ENCODE peak calls at places on chromosomes 5 and 9, in six cellular contexts. Y is gastrocnemius medialis, G is AG10803, N is MM.1S, W is astrocyte, L is A549. I is an unnamed sample.

GRCh38 chr9:113998114-113998513 is 80.0 kb downstream of the AMBP start:
- DNase-seq in G (no peak), L (no peak), W (no peak), Y (no peak), N (no peak), I (no peak)

GRCh38 chr5:158590936-158591863 is 508.5 kb downstream of the EBF1 start:
- DNase-seq in Y (no peak), N (no peak), W (peak), G (peak), L (no peak), I (no peak)

GRCh38 chr5:135110941-135111596 is 77.0 kb upstream of the PITX1 start:
- DNase-seq in L (no peak), W (no peak), N (no peak), G (no peak), Y (peak), I (no peak)

GRCh38 chr9:119003882-119004617 is 365.2 kb downstream of the BRINP1 start:
- DNase-seq in N (no peak), L (no peak), G (peak), Y (no peak), W (peak), I (peak)

GRCh38 chr9:105246656-105247162 is 2.3 kb downstream of the SLC44A1 start:
- DNase-seq in G (no peak), W (no peak), N (peak), Y (no peak), L (no peak), I (no peak)

GRCh38 chr5:142667808-142668207 is 18.1 kb downstream of the FGF1 start:
- DNase-seq in W (no peak), N (no peak), G (no peak), L (no peak), Y (no peak), I (no peak)

GRCh38 chr5:36459191-36460135 is 146.9 kb upstream of the SLC1A3 start:
- DNase-seq in Y (no peak), L (no peak), N (peak), W (no peak), G (no peak), I (no peak)

GRCh38 chr9:77731930-77732329 is 83.8 kb upstream of the GNA14 start:
- DNase-seq in Y (peak), W (no peak), N (no peak), L (no peak), G (no peak), I (no peak)

GRCh38 chr9:72324974-72325373 is 40.0 kb downstream of the ZFAND5 start:
- DNase-seq in L (no peak), N (no peak), G (no peak), W (no peak), Y (no peak), I (no peak)

GRCh38 chr5:173456751-173457171 is 128.5 kb upstream of the STC2 start:
- DNase-seq in W (peak), N (no peak), Y (no peak), L (no peak), G (no peak), I (no peak)

GRCh38 chr5:118557103-118557805 is 431.1 kb downstream of the DTWD2 start:
- DNase-seq in N (no peak), G (peak), Y (no peak), L (no peak), W (no peak), I (no peak)

GRCh38 chr9:71253021-71253420 is 131.6 kb upstream of the TRPM3 start:
- DNase-seq in W (no peak), Y (no peak), L (no peak), N (no peak), G (peak), I (no peak)

GRCh38 chr9:115262477-115262876 is 144.5 kb upstream of the TNC start:
- DNase-seq in L (peak), W (peak), Y (no peak), G (peak), N (peak), I (peak)

GRCh38 chr5:127089206-127089605 is 15.9 kb upstream of the C5orf63 start:
- DNase-seq in W (peak), N (no peak), L (no peak), Y (no peak), G (peak), I (no peak)

GRCh38 chr9:2014148-2014547 is 999 bp upstream of the SMARCA2 start:
- DNase-seq in W (no peak), G (no peak), N (no peak), Y (no peak), L (no peak), I (no peak)

GRCh38 chr5:120457839-120458507 is 6.1 kb upstream of the PRR16 start:
- DNase-seq in N (peak), L (no peak), G (peak), Y (peak), W (peak), I (peak)

GRCh38 chr5:43485406-43485805 is 1.7 kb upstream of the TMEM267 start:
- DNase-seq in Y (no peak), L (no peak), W (no peak), N (no peak), G (no peak), I (no peak)

GRCh38 chr9:38038307-38039089 is 30.5 kb downstream of the SHB start:
- DNase-seq in Y (no peak), W (no peak), G (no peak), L (no peak), N (no peak), I (no peak)

GRCh38 chr5:96142786-96143434 is 181.3 kb upstream of the ELL2 start:
- DNase-seq in N (no peak), W (peak), G (peak), Y (no peak), L (no peak), I (no peak)

GRCh38 chr5:32710859-32711692 is at the start of gene NPR3:
- DNase-seq in W (no peak), N (no peak), L (peak), Y (no peak), G (peak), I (no peak)

GRCh38 chr9:34982352-34982751 is 7.2 kb upstream of the DNAJB5 start:
- DNase-seq in W (no peak), Y (no peak), N (no peak), G (no peak), L (no peak), I (no peak)

GRCh38 chr5:140295414-140295813 is 7.5 kb downstream of the PFDN1 start:
- DNase-seq in N (peak), L (no peak), W (peak), Y (peak), G (peak), I (peak)

GRCh38 chr5:175195698-175196656 is 248.0 kb downstream of the DRD1 start:
- DNase-seq in Y (no peak), W (peak), L (peak), G (peak), N (no peak), I (peak)

GRCh38 chr9:9790216-9790872 is 822.5 kb downstream of the PTPRD start:
- DNase-seq in W (no peak), Y (no peak), L (no peak), N (peak), G (no peak), I (peak)

GRCh38 chr9:69173891-69174644 is at the start of gene TJP2:
- DNase-seq in G (peak), L (no peak), N (peak), W (peak), Y (peak), I (no peak)

GRCh38 chr5:147485046-147485445 is 24.8 kb downstream of the DPYSL3 start:
- DNase-seq in G (peak), Y (no peak), L (no peak), W (peak), N (no peak), I (no peak)

GRCh38 chr9:98074119-98074990 is 17.8 kb downstream of the NANS start:
- DNase-seq in W (no peak), N (peak), Y (peak), L (peak), G (peak), I (no peak)

GRCh38 chr5:131671994-131672655 is 37.1 kb upstream of the RAPGEF6 start:
- DNase-seq in N (no peak), L (no peak), W (peak), G (peak), Y (peak), I (no peak)

GRCh38 chr5:92513067-92513466 is 1068.0 kb downstream of the NR2F1-AS1 start:
- DNase-seq in Y (no peak), L (no peak), G (no peak), W (no peak), N (no peak), I (no peak)

GRCh38 chr5:95841914-95842812 is 19.6 kb upstream of the GLRX start:
- DNase-seq in N (no peak), L (no peak), W (no peak), Y (peak), G (peak), I (no peak)

GRCh38 chr5:99320461-99320860 is 391.7 kb upstream of the CHD1 start:
- DNase-seq in W (no peak), Y (no peak), G (no peak), N (peak), L (no peak), I (no peak)

GRCh38 chr5:52531105-52531504 is 256.6 kb upstream of the ITGA1 start:
- DNase-seq in Y (no peak), W (no peak), L (no peak), N (no peak), G (no peak), I (no peak)

GRCh38 chr5:135993248-135993893 is 35.4 kb upstream of the TGFBI start:
- DNase-seq in N (no peak), L (no peak), Y (no peak), G (peak), W (peak), I (no peak)

GRCh38 chr9:122463828-122464632 is 13.7 kb downstream of the OR1J1 start:
- DNase-seq in G (no peak), L (no peak), N (peak), Y (no peak), W (no peak), I (no peak)

GRCh38 chr5:96785719-96786118 is 22.0 kb downstream of the ERAP1 start:
- DNase-seq in G (no peak), Y (no peak), N (no peak), W (no peak), L (no peak), I (no peak)

GRCh38 chr9:85401998-85402397 is 339.8 kb downstream of the AGTPBP1 start:
- DNase-seq in N (no peak), G (peak), Y (no peak), W (peak), L (no peak), I (no peak)
- TF ChIP-seq CTCF in N (no peak), G (no peak), Y (no peak), W (no peak), L (no peak), I (no peak)

DNA sequence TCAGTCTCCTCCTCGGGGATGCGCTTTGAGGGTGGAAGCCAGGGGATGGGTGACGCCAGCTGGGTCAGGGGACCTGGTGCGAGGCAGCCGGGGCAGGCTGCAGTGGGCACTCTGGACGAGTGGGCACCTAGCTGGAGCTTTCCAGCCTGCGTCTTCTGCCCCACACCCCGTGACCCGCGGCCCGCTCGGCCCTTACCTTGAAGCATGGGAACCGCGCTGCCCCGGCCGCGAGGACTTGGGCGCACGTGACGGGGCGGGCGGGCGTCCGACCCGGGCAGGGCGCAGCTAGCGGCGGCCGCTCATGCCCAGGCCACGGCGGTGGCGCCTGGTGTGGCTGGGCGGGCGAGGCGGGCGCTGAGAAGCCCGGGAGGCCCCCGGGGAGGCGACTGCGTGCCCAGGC is 308 bp downstream of the FAM163B start:
- DNase-seq in Y (no peak), G (no peak), W (no peak), L (no peak), N (no peak), I (no peak)
- H3K4me3 ChIP-seq in Y (no peak), G (no peak), W (no peak), L (no peak), N (no peak), I (no peak)

DNA sequence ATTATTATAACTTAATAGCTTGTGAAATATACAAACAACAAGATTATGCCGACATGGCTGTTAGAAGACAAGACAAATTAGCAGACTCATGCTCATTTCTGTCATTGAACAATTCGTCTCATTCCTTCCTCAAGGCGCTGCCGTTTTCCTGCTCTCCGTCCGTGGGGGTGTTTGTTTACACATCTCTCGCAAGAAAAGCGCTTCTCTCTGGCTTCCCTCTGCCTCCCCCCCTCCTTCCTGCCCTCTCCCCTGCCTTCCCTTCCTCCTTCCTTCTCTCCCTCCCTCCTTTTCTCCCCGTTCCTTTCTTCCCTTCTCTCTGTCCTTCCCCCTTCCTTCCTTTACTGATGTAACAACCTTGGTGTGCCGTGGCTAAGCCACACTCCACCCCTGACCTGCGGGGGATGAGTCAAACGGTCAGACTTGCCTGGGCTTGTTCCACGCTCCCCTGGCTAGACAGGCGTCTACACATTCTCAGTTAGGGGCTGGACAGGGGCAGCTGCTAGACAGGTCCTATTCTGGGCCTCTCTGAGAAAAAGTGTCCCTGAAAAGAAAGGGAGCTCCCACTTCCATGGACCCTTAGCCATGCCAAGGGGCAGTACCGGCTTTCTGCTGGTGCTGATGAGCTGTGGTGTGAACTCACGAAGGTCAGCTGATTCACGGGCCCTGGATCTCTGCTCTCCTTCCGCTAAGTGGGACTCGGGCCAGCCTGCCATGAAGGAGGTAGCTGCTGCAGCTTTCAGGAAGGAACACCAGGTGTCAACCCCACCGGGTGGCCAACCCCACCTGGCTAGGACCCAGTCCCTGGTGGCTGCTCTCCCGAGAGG is 32.0 kb upstream of the SPTLC1 start:
- DNase-seq in W (peak), Y (no peak), L (peak), N (no peak), G (peak), I (peak)
- TF ChIP-seq CTCF in W (no peak), Y (no peak), L (no peak), N (no peak), G (peak), I (peak)

GRCh38 chr9:132538071-132538470 is 44.3 kb upstream of the BARHL1 start:
- DNase-seq in N (no peak), G (no peak), L (no peak), Y (no peak), W (no peak), I (peak)
- H3K4me3 ChIP-seq in N (no peak), G (no peak), L (no peak), Y (no peak), W (no peak), I (no peak)

GRCh38 chr9:121253162-121253561 is 14.8 kb upstream of the GSN start:
- DNase-seq in L (no peak), G (no peak), W (no peak), N (no peak), Y (no peak), I (no peak)
- TF ChIP-seq CTCF in L (no peak), G (no peak), W (no peak), N (no peak), Y (no peak), I (no peak)

GRCh38 chr9:14344846-14345585 is 31.1 kb upstream of the NFIB start:
- DNase-seq in W (no peak), G (no peak), N (no peak), L (no peak), Y (no peak), I (no peak)

GRCh38 chr9:14342746-14343145 is 28.8 kb upstream of the NFIB start:
- DNase-seq in N (no peak), L (no peak), Y (no peak), G (no peak), W (no peak), I (no peak)

GRCh38 chr9:14343948-14344547 is 30.1 kb upstream of the NFIB start:
- DNase-seq in L (no peak), G (no peak), Y (no peak), W (no peak), N (no peak), I (no peak)

GRCh38 chr9:14341437-14342133 is 27.6 kb upstream of the NFIB start:
- DNase-seq in Y (no peak), W (no peak), G (no peak), L (no peak), N (no peak), I (no peak)

DNA sequence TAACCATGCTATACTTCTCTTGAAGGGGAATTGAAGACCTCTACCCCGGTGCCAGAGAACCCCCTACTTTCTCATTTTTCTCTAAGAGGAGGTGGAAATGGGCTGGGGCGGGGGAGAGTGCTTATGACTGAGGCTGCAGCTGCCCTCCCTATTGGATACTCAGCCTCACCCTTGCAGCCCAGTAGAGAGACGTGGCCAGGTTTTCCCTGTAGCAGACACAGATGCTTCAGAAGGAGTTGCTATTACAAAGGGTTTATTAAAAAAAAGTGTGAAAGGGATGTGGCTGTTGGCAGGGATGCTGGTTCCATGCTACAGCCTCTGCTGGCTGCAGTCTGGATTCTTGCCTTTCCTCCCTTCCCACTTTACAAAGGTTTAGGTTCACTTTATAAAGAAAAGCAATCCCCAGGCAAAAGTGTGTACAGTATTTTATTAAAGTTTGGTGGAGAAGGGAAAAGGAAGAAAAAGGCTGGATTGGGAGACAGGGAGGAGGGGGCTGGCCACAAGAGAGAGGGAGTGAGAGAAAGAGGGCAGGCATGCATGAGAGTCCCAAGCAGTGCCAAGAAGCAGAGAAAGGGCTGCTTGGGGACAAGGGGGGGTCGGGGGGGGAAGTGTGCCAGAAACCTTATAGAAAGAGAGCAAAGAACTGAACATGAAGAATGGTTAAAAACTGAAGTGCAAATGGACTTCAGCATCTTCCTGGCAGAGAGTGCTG is 29.5 kb upstream of the NFIB start:
- DNase-seq in L (no peak), W (no peak), N (no peak), Y (no peak), G (no peak), I (no peak)
- H3K4me3 ChIP-seq in L (no peak), W (no peak), N (no peak), Y (peak), G (no peak), I (peak)

GRCh38 chr5:177336112-177336511 is 15.4 kb downstream of the LMAN2 start:
- DNase-seq in L (peak), W (no peak), G (no peak), Y (no peak), N (no peak), I (no peak)
- TF ChIP-seq CTCF in L (peak), W (no peak), G (peak), Y (no peak), N (peak), I (peak)